ENCODE peak calls at places on chromosome 4, in five cellular contexts. One of them, this sample, is unnamed.

GRCh38 chr4:19135886-19136633 is 1114.5 kb upstream of the LCORL start:
- DNase-seq in activated naive CD4-positive, alpha-beta T cell treated with Interleukin-2 at 50 U/mL for 16 hours: no peak
- DNase-seq in progenitor cell of endocrine pancreas: no peak
- DNase-seq in MM.1S: peak; percentile 88
- DNase-seq in substantia nigra: no peak
- DNase-seq in this sample: peak; percentile 44

GRCh38 chr4:75727073-75727472 is 2.7 kb downstream of the USO1 start:
- DNase-seq in progenitor cell of endocrine pancreas: no peak
- DNase-seq in MM.1S: no peak
- DNase-seq in activated naive CD4-positive, alpha-beta T cell treated with Interleukin-2 at 50 U/mL for 16 hours: no peak
- DNase-seq in substantia nigra: no peak
- DNase-seq in this sample: no peak

GRCh38 chr4:98996056-98996941 is 778 bp downstream of the METAP1 start:
- DNase-seq in MM.1S: peak; percentile 38
- DNase-seq in substantia nigra: no peak
- DNase-seq in activated naive CD4-positive, alpha-beta T cell treated with Interleukin-2 at 50 U/mL for 16 hours: peak; percentile 6
- DNase-seq in progenitor cell of endocrine pancreas: no peak
- DNase-seq in this sample: peak; percentile 46

GRCh38 chr4:158826882-158827281 is 58.1 kb downstream of the FNIP2 start:
- DNase-seq in progenitor cell of endocrine pancreas: no peak
- DNase-seq in substantia nigra: no peak
- DNase-seq in activated naive CD4-positive, alpha-beta T cell treated with Interleukin-2 at 50 U/mL for 16 hours: no peak
- DNase-seq in MM.1S: no peak
- DNase-seq in this sample: no peak

GRCh38 chr4:19224820-19225219 is 1026.9 kb upstream of the SLIT2 start:
- DNase-seq in substantia nigra: no peak
- DNase-seq in MM.1S: peak; percentile 55
- DNase-seq in progenitor cell of endocrine pancreas: no peak
- DNase-seq in activated naive CD4-positive, alpha-beta T cell treated with Interleukin-2 at 50 U/mL for 16 hours: no peak
- DNase-seq in this sample: no peak

GRCh38 chr4:175330236-175330635 is 412.1 kb downstream of the ADAM29 start:
- DNase-seq in MM.1S: no peak
- DNase-seq in progenitor cell of endocrine pancreas: no peak
- DNase-seq in activated naive CD4-positive, alpha-beta T cell treated with Interleukin-2 at 50 U/mL for 16 hours: no peak
- DNase-seq in substantia nigra: no peak
- DNase-seq in this sample: no peak

GRCh38 chr4:5366421-5366820 is 315.1 kb downstream of the STK32B start:
- DNase-seq in MM.1S: no peak
- DNase-seq in progenitor cell of endocrine pancreas: no peak
- DNase-seq in activated naive CD4-positive, alpha-beta T cell treated with Interleukin-2 at 50 U/mL for 16 hours: no peak
- DNase-seq in substantia nigra: no peak
- DNase-seq in this sample: no peak

GRCh38 chr4:151537726-151538125 is 128.8 kb downstream of the FHIP1A start:
- DNase-seq in progenitor cell of endocrine pancreas: no peak
- DNase-seq in MM.1S: no peak
- DNase-seq in activated naive CD4-positive, alpha-beta T cell treated with Interleukin-2 at 50 U/mL for 16 hours: no peak
- DNase-seq in substantia nigra: no peak
- DNase-seq in this sample: no peak

GRCh38 chr4:151184523-151185458 is 85.4 kb downstream of the RPS3A start:
- DNase-seq in MM.1S: no peak
- DNase-seq in substantia nigra: no peak
- DNase-seq in progenitor cell of endocrine pancreas: no peak
- DNase-seq in activated naive CD4-positive, alpha-beta T cell treated with Interleukin-2 at 50 U/mL for 16 hours: no peak
- DNase-seq in this sample: no peak

GRCh38 chr4:36316544-36317082 is 35.2 kb downstream of the DTHD1 start:
- DNase-seq in substantia nigra: no peak
- DNase-seq in progenitor cell of endocrine pancreas: no peak
- DNase-seq in MM.1S: no peak
- DNase-seq in activated naive CD4-positive, alpha-beta T cell treated with Interleukin-2 at 50 U/mL for 16 hours: no peak
- DNase-seq in this sample: no peak

GRCh38 chr4:158315706-158316105 is 105.4 kb downstream of the TMEM144 start:
- DNase-seq in activated naive CD4-positive, alpha-beta T cell treated with Interleukin-2 at 50 U/mL for 16 hours: no peak
- DNase-seq in progenitor cell of endocrine pancreas: no peak
- DNase-seq in MM.1S: no peak
- DNase-seq in substantia nigra: no peak
- DNase-seq in this sample: no peak

GRCh38 chr4:41257257-41257900 is 651 bp downstream of the UCHL1 start:
- DNase-seq in progenitor cell of endocrine pancreas: peak; percentile 59
- DNase-seq in activated naive CD4-positive, alpha-beta T cell treated with Interleukin-2 at 50 U/mL for 16 hours: peak; percentile 13
- DNase-seq in substantia nigra: peak; percentile 6
- DNase-seq in MM.1S: peak; percentile 91
- DNase-seq in this sample: peak; percentile 79

GRCh38 chr4:60396680-60397079 is 803.4 kb upstream of the ADGRL3 start:
- DNase-seq in MM.1S: no peak
- DNase-seq in substantia nigra: no peak
- DNase-seq in progenitor cell of endocrine pancreas: no peak
- DNase-seq in activated naive CD4-positive, alpha-beta T cell treated with Interleukin-2 at 50 U/mL for 16 hours: no peak
- DNase-seq in this sample: no peak